ENCODE peak calls at places on chromosomes 1 and 21, in seven cellular contexts. C is activated gamma-delta T cell treated with anti-CD3 and anti-CD28 coated beads, Interleukin-2, amount 50 U/mL, for 16 hours; W is NCI-H2171 treated with DMSO at 0.1 percent for 48 hours; X is fibroblast of lung; P is naive thymus-derived CD8-positive, alpha-beta T cell; D is activated CD8-positive, alpha-beta memory T cell treated with anti-CD3 and anti-CD28 coated beads for 48 hours; K is HTR-8/SVneo. Z is an unnamed sample.

GRCh38 chr1:43704838-43705237 is 2.5 kb upstream of the ST3GAL3 start:
- DNase-seq in D (no peak), X (peak), W (no peak), C (no peak), P (no peak), K (no peak), Z (no peak)

GRCh38 chr1:229440821-229441537 is 7.1 kb upstream of the ACTA1 start:
- DNase-seq in X (peak), C (no peak), P (no peak), W (no peak), K (no peak), D (no peak), Z (no peak)

GRCh38 chr1:207750901-207751300 is 953 bp upstream of the CD46 start:
- DNase-seq in K (no peak), C (no peak), D (no peak), X (no peak), W (no peak), P (no peak), Z (no peak)

GRCh38 chr1:230091473-230092231 is 24.6 kb downstream of the GALNT2 start:
- DNase-seq in X (peak), W (no peak), C (no peak), P (no peak), K (no peak), D (no peak), Z (no peak)

GRCh38 chr1:147600119-147601111 is 59.1 kb downstream of the BCL9 start:
- DNase-seq in P (no peak), D (no peak), K (peak), X (peak), C (no peak), W (no peak), Z (peak)

GRCh38 chr1:244113532-244114320 is 62.6 kb downstream of the ZBTB18 start:
- DNase-seq in C (no peak), W (no peak), D (no peak), P (no peak), X (peak), K (peak), Z (no peak)

GRCh38 chr1:226732856-226733291 is 6.2 kb downstream of the ITPKB start:
- DNase-seq in C (no peak), D (no peak), X (no peak), W (no peak), K (no peak), P (peak), Z (no peak)

GRCh38 chr1:100323428-100324106 is 28.7 kb upstream of the CDC14A start:
- DNase-seq in D (no peak), P (no peak), X (peak), W (no peak), K (no peak), C (no peak), Z (no peak)

GRCh38 chr21:35239811-35240219 is 190.7 kb upstream of the RUNX1 start:
- DNase-seq in P (no peak), W (peak), X (no peak), K (no peak), C (no peak), D (no peak), Z (no peak)

GRCh38 chr1:235018161-235018560 is 110.5 kb downstream of the TOMM20 start:
- DNase-seq in K (peak), X (peak), W (no peak), P (no peak), C (no peak), D (no peak), Z (no peak)